ENCODE peak calls at places on chromosomes 6 and 20, in ten cellular contexts. One of them, this sample, is unnamed. For H3K4me1, the result is how much of the 10 kb centered on the place peaks cover.

GRCh38 chr20:15214051-15214450 is 876.6 kb upstream of the FLRT3 start:
- DNase-seq in stomach: no peak
- DNase-seq in fibroblast of lung: no peak
- DNase-seq in lower lobe of right lung: no peak
- DNase-seq in breast epithelium: no peak
- DNase-seq in H9: no peak
- DNase-seq in transverse colon: no peak
- DNase-seq in heart right ventricle: no peak
- DNase-seq in sigmoid colon: no peak
- DNase-seq in IMR-90: no peak
- DNase-seq in this sample: no peak

GRCh38 chr6:156919819-156920379 is 142.7 kb downstream of the ARID1B start:
- DNase-seq in IMR-90: no peak
- DNase-seq in transverse colon: no peak
- DNase-seq in lower lobe of right lung: no peak
- DNase-seq in breast epithelium: no peak
- DNase-seq in H9: no peak
- DNase-seq in stomach: no peak
- DNase-seq in fibroblast of lung: no peak
- DNase-seq in heart right ventricle: no peak
- DNase-seq in sigmoid colon: no peak
- DNase-seq in this sample: no peak

GRCh38 chr6:16684195-16684689 is 77.0 kb downstream of the ATXN1 start:
- DNase-seq in heart right ventricle: no peak
- DNase-seq in transverse colon: no peak
- DNase-seq in H9: no peak
- DNase-seq in fibroblast of lung: peak
- DNase-seq in stomach: no peak
- DNase-seq in IMR-90: no peak
- DNase-seq in lower lobe of right lung: peak
- DNase-seq in sigmoid colon: no peak
- DNase-seq in breast epithelium: no peak
- DNase-seq in this sample: no peak

GRCh38 chr6:14640631-14641030 is 523.1 kb downstream of the CD83 start:
- DNase-seq in breast epithelium: no peak
- DNase-seq in fibroblast of lung: no peak
- DNase-seq in stomach: no peak
- DNase-seq in sigmoid colon: no peak
- DNase-seq in heart right ventricle: no peak
- DNase-seq in IMR-90: no peak
- DNase-seq in transverse colon: no peak
- DNase-seq in lower lobe of right lung: no peak
- DNase-seq in H9: no peak
- DNase-seq in this sample: no peak

GRCh38 chr6:40810176-40810575 is 223.0 kb upstream of the LRFN2 start:
- DNase-seq in transverse colon: no peak
- DNase-seq in fibroblast of lung: no peak
- DNase-seq in lower lobe of right lung: no peak
- DNase-seq in breast epithelium: no peak
- DNase-seq in stomach: no peak
- DNase-seq in heart right ventricle: no peak
- DNase-seq in H9: no peak
- DNase-seq in IMR-90: no peak
- DNase-seq in sigmoid colon: no peak
- DNase-seq in this sample: no peak

GRCh38 chr6:136360783-136361182 is 71.1 kb upstream of the BCLAF1 start:
- DNase-seq in transverse colon: no peak
- DNase-seq in breast epithelium: no peak
- DNase-seq in IMR-90: no peak
- DNase-seq in H9: no peak
- DNase-seq in lower lobe of right lung: no peak
- DNase-seq in sigmoid colon: no peak
- DNase-seq in heart right ventricle: no peak
- DNase-seq in stomach: no peak
- DNase-seq in fibroblast of lung: no peak
- DNase-seq in this sample: no peak

GRCh38 chr20:56848561-56848960 is 219.5 kb downstream of the TFAP2C start:
- DNase-seq in heart right ventricle: no peak
- DNase-seq in sigmoid colon: no peak
- DNase-seq in lower lobe of right lung: no peak
- DNase-seq in breast epithelium: no peak
- DNase-seq in IMR-90: no peak
- DNase-seq in H9: no peak
- DNase-seq in transverse colon: no peak
- DNase-seq in fibroblast of lung: no peak
- DNase-seq in stomach: no peak
- DNase-seq in this sample: no peak

GRCh38 chr20:23513164-23513563 is 22.2 kb downstream of the CST8 start:
- DNase-seq in transverse colon: no peak
- DNase-seq in lower lobe of right lung: no peak
- DNase-seq in sigmoid colon: no peak
- DNase-seq in IMR-90: no peak
- DNase-seq in fibroblast of lung: no peak
- DNase-seq in heart right ventricle: no peak
- DNase-seq in breast epithelium: no peak
- DNase-seq in H9: no peak
- DNase-seq in stomach: no peak
- DNase-seq in this sample: no peak

DNA sequence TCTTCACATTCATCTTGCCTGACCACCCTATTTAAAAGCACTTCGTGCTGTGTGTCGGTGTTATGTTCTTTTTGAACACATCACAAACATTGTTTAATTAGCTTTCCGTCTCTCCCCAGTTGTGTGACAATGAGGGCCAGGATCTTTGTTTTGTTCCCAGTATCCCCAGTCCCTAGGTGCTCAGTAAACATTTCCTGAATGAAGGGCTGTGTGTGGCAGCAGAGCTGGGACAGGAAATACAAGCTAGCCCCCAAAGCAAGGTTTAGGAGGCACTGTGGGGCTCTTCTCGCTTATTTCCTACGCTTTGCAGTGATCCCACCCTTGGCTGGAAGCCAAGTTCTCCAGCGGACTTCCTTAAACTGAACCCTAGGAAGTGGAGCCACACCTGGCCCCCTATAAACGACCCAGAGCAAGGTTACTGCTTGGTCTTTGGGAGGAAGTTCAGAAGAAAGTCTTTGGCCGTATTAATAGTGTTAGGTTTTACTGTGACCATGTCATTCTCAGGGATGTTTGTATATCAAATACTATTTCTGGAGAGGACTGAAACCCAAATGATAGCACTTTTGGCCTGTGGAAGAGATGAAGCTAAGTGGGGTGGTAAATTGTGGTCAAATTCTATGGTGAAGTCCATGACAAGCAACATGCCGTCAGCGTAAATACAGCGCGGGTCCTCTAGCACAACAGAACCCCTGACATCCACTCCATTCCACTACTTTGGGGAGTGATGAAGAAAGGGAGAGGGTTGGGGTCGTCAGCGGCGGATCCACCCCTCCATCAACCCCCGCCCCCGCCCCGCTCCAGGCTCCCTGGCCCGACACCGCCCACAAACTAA is 568 bp upstream of the FANCE start:
- DNase-seq in fibroblast of lung: no peak
- DNase-seq in stomach: no peak
- DNase-seq in H9: no peak
- DNase-seq in IMR-90: no peak
- DNase-seq in heart right ventricle: no peak
- DNase-seq in lower lobe of right lung: no peak
- DNase-seq in sigmoid colon: no peak
- DNase-seq in transverse colon: peak
- DNase-seq in breast epithelium: no peak
- DNase-seq in this sample: no peak
- H3K27ac ChIP-seq in fibroblast of lung: no peak
- H3K27ac ChIP-seq in stomach: peak
- H3K27ac ChIP-seq in H9: no peak
- H3K27ac ChIP-seq in IMR-90: no peak
- H3K27ac ChIP-seq in heart right ventricle: peak
- H3K27ac ChIP-seq in lower lobe of right lung: peak
- H3K27ac ChIP-seq in sigmoid colon: peak
- H3K27ac ChIP-seq in transverse colon: peak
- H3K27ac ChIP-seq in breast epithelium: peak
- H3K27ac ChIP-seq in this sample: no peak

GRCh38 chr6:52554684-52555280 is 22.1 kb downstream of the TRAM2 start:
- DNase-seq in fibroblast of lung: no peak
- DNase-seq in heart right ventricle: no peak
- DNase-seq in transverse colon: no peak
- DNase-seq in stomach: no peak
- DNase-seq in lower lobe of right lung: no peak
- DNase-seq in breast epithelium: no peak
- DNase-seq in IMR-90: no peak
- DNase-seq in sigmoid colon: no peak
- DNase-seq in H9: no peak
- DNase-seq in this sample: no peak

GRCh38 chr6:52557389-52558265 is 19.2 kb downstream of the TRAM2 start:
- DNase-seq in lower lobe of right lung: no peak
- DNase-seq in stomach: no peak
- DNase-seq in H9: peak
- DNase-seq in breast epithelium: no peak
- DNase-seq in IMR-90: peak
- DNase-seq in transverse colon: no peak
- DNase-seq in fibroblast of lung: peak
- DNase-seq in sigmoid colon: no peak
- DNase-seq in heart right ventricle: no peak
- DNase-seq in this sample: no peak

GRCh38 chr6:52553719-52554118 is 23.1 kb downstream of the TRAM2 start:
- DNase-seq in transverse colon: no peak
- DNase-seq in H9: no peak
- DNase-seq in lower lobe of right lung: no peak
- DNase-seq in stomach: no peak
- DNase-seq in breast epithelium: no peak
- DNase-seq in fibroblast of lung: no peak
- DNase-seq in IMR-90: no peak
- DNase-seq in sigmoid colon: no peak
- DNase-seq in heart right ventricle: no peak
- DNase-seq in this sample: no peak

GRCh38 chr6:52553158-52553557 is 23.7 kb downstream of the TRAM2 start:
- DNase-seq in H9: no peak
- DNase-seq in IMR-90: no peak
- DNase-seq in fibroblast of lung: no peak
- DNase-seq in stomach: no peak
- DNase-seq in heart right ventricle: no peak
- DNase-seq in transverse colon: no peak
- DNase-seq in lower lobe of right lung: no peak
- DNase-seq in breast epithelium: no peak
- DNase-seq in sigmoid colon: no peak
- DNase-seq in this sample: no peak

DNA sequence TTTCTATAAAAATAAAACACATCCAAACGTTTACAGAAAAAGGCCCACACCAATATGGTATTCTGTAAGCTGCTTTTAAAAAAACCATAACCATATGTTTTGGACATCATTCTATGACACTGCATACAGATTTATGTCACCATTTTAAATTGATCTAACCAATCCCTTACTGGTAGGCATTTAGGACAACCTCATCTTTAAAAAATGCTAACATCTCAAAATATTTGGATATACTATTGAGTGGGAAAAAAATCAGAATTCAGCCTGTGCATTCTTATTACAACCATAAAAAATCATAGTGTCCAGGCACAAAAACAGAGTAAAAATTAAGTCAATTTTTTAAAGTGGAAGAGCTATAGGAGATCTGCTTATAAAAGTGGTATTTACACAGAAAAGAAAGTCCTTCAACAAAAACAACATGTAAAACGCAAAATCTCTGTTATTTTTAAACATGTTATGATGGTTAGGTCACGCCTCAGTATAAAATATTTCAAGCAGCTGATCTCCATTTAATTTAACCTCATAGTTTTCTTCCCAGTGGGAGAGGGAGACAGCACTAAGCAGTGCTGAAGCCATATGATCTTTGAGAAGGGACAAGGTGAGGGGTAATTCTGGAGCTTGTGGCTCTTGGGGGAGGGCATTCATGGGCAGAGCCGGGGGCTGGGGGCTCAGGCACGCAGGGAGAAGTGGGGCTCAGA is 21.2 kb downstream of the TRAM2 start:
- DNase-seq in transverse colon: no peak
- DNase-seq in lower lobe of right lung: no peak
- DNase-seq in sigmoid colon: no peak
- DNase-seq in heart right ventricle: no peak
- DNase-seq in fibroblast of lung: no peak
- DNase-seq in stomach: no peak
- DNase-seq in breast epithelium: no peak
- DNase-seq in IMR-90: peak
- DNase-seq in H9: no peak
- DNase-seq in this sample: no peak
- H3K4me1 ChIP-seq in transverse colon: under half
- H3K4me1 ChIP-seq in lower lobe of right lung: under half
- H3K4me1 ChIP-seq in sigmoid colon: half or more
- H3K4me1 ChIP-seq in heart right ventricle: under half
- H3K4me1 ChIP-seq in fibroblast of lung: half or more
- H3K4me1 ChIP-seq in stomach: half or more
- H3K4me1 ChIP-seq in breast epithelium: under half
- H3K4me1 ChIP-seq in IMR-90: half or more
- H3K4me1 ChIP-seq in H9: under half
- H3K4me1 ChIP-seq in this sample: under half

GRCh38 chr6:562052-562676 is 94.7 kb downstream of the HUS1B start:
- DNase-seq in stomach: no peak
- DNase-seq in heart right ventricle: no peak
- DNase-seq in sigmoid colon: no peak
- DNase-seq in transverse colon: no peak
- DNase-seq in fibroblast of lung: no peak
- DNase-seq in H9: no peak
- DNase-seq in lower lobe of right lung: no peak
- DNase-seq in IMR-90: no peak
- DNase-seq in breast epithelium: no peak
- DNase-seq in this sample: no peak
- H3K27ac ChIP-seq in stomach: peak
- H3K27ac ChIP-seq in heart right ventricle: no peak
- H3K27ac ChIP-seq in sigmoid colon: no peak
- H3K27ac ChIP-seq in transverse colon: no peak
- H3K27ac ChIP-seq in fibroblast of lung: no peak
- H3K27ac ChIP-seq in H9: no peak
- H3K27ac ChIP-seq in lower lobe of right lung: no peak
- H3K27ac ChIP-seq in IMR-90: no peak
- H3K27ac ChIP-seq in breast epithelium: no peak
- H3K27ac ChIP-seq in this sample: no peak

GRCh38 chr6:46777476-46778346 is 15.5 kb upstream of the MEP1A start:
- DNase-seq in stomach: no peak
- DNase-seq in H9: no peak
- DNase-seq in transverse colon: no peak
- DNase-seq in breast epithelium: no peak
- DNase-seq in lower lobe of right lung: no peak
- DNase-seq in fibroblast of lung: no peak
- DNase-seq in sigmoid colon: no peak
- DNase-seq in heart right ventricle: no peak
- DNase-seq in IMR-90: no peak
- DNase-seq in this sample: no peak

GRCh38 chr6:46772754-46773153 is 20.4 kb upstream of the MEP1A start:
- DNase-seq in fibroblast of lung: no peak
- DNase-seq in stomach: no peak
- DNase-seq in sigmoid colon: no peak
- DNase-seq in IMR-90: no peak
- DNase-seq in heart right ventricle: no peak
- DNase-seq in transverse colon: peak
- DNase-seq in H9: no peak
- DNase-seq in lower lobe of right lung: peak
- DNase-seq in breast epithelium: no peak
- DNase-seq in this sample: no peak

GRCh38 chr6:46772038-46772437 is 21.2 kb upstream of the MEP1A start:
- DNase-seq in H9: no peak
- DNase-seq in stomach: no peak
- DNase-seq in transverse colon: no peak
- DNase-seq in fibroblast of lung: no peak
- DNase-seq in IMR-90: no peak
- DNase-seq in heart right ventricle: no peak
- DNase-seq in sigmoid colon: no peak
- DNase-seq in lower lobe of right lung: no peak
- DNase-seq in breast epithelium: no peak
- DNase-seq in this sample: no peak

GRCh38 chr6:46773201-46773855 is 19.9 kb upstream of the MEP1A start:
- DNase-seq in sigmoid colon: no peak
- DNase-seq in transverse colon: no peak
- DNase-seq in breast epithelium: no peak
- DNase-seq in fibroblast of lung: no peak
- DNase-seq in stomach: no peak
- DNase-seq in H9: no peak
- DNase-seq in lower lobe of right lung: no peak
- DNase-seq in heart right ventricle: no peak
- DNase-seq in IMR-90: no peak
- DNase-seq in this sample: no peak

GRCh38 chr6:46776070-46776752 is 17.0 kb upstream of the MEP1A start:
- DNase-seq in IMR-90: no peak
- DNase-seq in fibroblast of lung: no peak
- DNase-seq in stomach: no peak
- DNase-seq in transverse colon: no peak
- DNase-seq in H9: no peak
- DNase-seq in sigmoid colon: no peak
- DNase-seq in breast epithelium: no peak
- DNase-seq in lower lobe of right lung: no peak
- DNase-seq in heart right ventricle: no peak
- DNase-seq in this sample: no peak
- H3K4me1 ChIP-seq in IMR-90: under half
- H3K4me1 ChIP-seq in fibroblast of lung: under half
- H3K4me1 ChIP-seq in stomach: under half
- H3K4me1 ChIP-seq in transverse colon: under half
- H3K4me1 ChIP-seq in H9: under half
- H3K4me1 ChIP-seq in sigmoid colon: under half
- H3K4me1 ChIP-seq in breast epithelium: under half
- H3K4me1 ChIP-seq in lower lobe of right lung: under half
- H3K4me1 ChIP-seq in heart right ventricle: under half
- H3K4me1 ChIP-seq in this sample: under half